ENCODE peak calls at places on chromosome 11, in eight cellular contexts. F, E, L, D, Q, N, K and I are unnamed samples.

GRCh38 chr11:85627332-85627997 is at the start of gene DLG2:
- DNase-seq in K (no peak), D (no peak), Q (peak), F (no peak), N (peak), E (no peak), L (no peak), I (peak)

GRCh38 chr11:117961896-117962295 is 24.3 kb upstream of the IL10RA start:
- DNase-seq in D (no peak), E (no peak), F (no peak), K (peak), Q (no peak), N (no peak), L (no peak), I (no peak)

GRCh38 chr11:2534131-2534956 is 89.5 kb downstream of the KCNQ1 start:
- DNase-seq in E (no peak), Q (no peak), L (no peak), N (no peak), D (no peak), F (no peak), K (no peak), I (no peak)

GRCh38 chr11:45110562-45110961 is 35.9 kb upstream of the PRDM11 start:
- DNase-seq in Q (peak), L (peak), E (peak), D (peak), K (no peak), N (peak), F (peak), I (peak)

GRCh38 chr11:114799524-114799923 is 121.2 kb downstream of the NXPE2 start:
- DNase-seq in N (no peak), E (no peak), D (no peak), F (no peak), K (no peak), L (no peak), Q (no peak), I (no peak)

GRCh38 chr11:67484847-67485311 is 2.1 kb downstream of the AIP start:
- DNase-seq in E (peak), K (peak), Q (no peak), D (peak), N (no peak), L (peak), F (peak), I (no peak)

GRCh38 chr11:9250139-9250582 is 15.0 kb downstream of the DENND5A start:
- DNase-seq in L (no peak), K (peak), D (peak), Q (no peak), N (peak), F (peak), E (peak), I (no peak)

GRCh38 chr11:17775035-17775348 is 40.4 kb downstream of the KCNC1 start:
- DNase-seq in E (no peak), D (no peak), L (no peak), Q (no peak), K (no peak), N (no peak), F (no peak), I (no peak)

GRCh38 chr11:69891421-69892236 is 72.4 kb upstream of the FGF3 start:
- DNase-seq in K (no peak), N (no peak), D (no peak), Q (no peak), L (no peak), F (no peak), E (no peak), I (no peak)

GRCh38 chr11:12748561-12748960 is 74.3 kb downstream of the TEAD1 start:
- DNase-seq in K (no peak), F (no peak), L (no peak), Q (no peak), N (no peak), D (no peak), E (no peak), I (no peak)

GRCh38 chr11:120073196-120073595 is 64.7 kb downstream of the TRIM29 start:
- DNase-seq in D (no peak), E (no peak), L (no peak), F (no peak), N (no peak), Q (no peak), K (no peak), I (no peak)

GRCh38 chr11:110317516-110317932 is 21.1 kb upstream of the RDX start:
- DNase-seq in K (no peak), E (no peak), D (no peak), Q (no peak), F (no peak), N (peak), L (no peak), I (no peak)

GRCh38 chr11:86991341-86991740 is 36.1 kb upstream of the FZD4 start:
- DNase-seq in F (no peak), L (no peak), N (no peak), K (no peak), Q (no peak), E (no peak), D (no peak), I (no peak)

GRCh38 chr11:8913961-8914660 is 3.1 kb downstream of the AKIP1 start:
- DNase-seq in N (peak), E (no peak), F (peak), Q (peak), D (peak), L (no peak), K (peak), I (peak)

GRCh38 chr11:129814244-129814992 is 1.2 kb upstream of the TMEM45B start:
- DNase-seq in E (no peak), F (peak), Q (no peak), D (peak), N (no peak), K (peak), L (peak), I (no peak)